ENCODE peak calls at places on chromosomes 6 and 20, in seven cellular contexts. One of them, this sample, is unnamed.

GRCh38 chr6:36378243-36378920 is 9.1 kb downstream of the ETV7 start:
- DNase-seq in RWPE2: no peak
- DNase-seq in AG10803: no peak
- DNase-seq in fibroblast of pulmonary artery: no peak
- DNase-seq in CD8-positive, alpha-beta memory T cell: no peak
- DNase-seq in spleen: no peak
- DNase-seq in A549: no peak
- DNase-seq in this sample: no peak

GRCh38 chr6:41193171-41193734 is 7.7 kb downstream of the TREML2 start:
- DNase-seq in RWPE2: no peak
- DNase-seq in AG10803: no peak
- DNase-seq in fibroblast of pulmonary artery: no peak
- DNase-seq in CD8-positive, alpha-beta memory T cell: no peak
- DNase-seq in spleen: no peak
- DNase-seq in A549: no peak
- DNase-seq in this sample: no peak

GRCh38 chr6:163706688-163707087 is 292.2 kb downstream of the QKI start:
- DNase-seq in RWPE2: no peak
- DNase-seq in AG10803: no peak
- DNase-seq in fibroblast of pulmonary artery: no peak
- DNase-seq in CD8-positive, alpha-beta memory T cell: no peak
- DNase-seq in spleen: no peak
- DNase-seq in A549: no peak
- DNase-seq in this sample: no peak

GRCh38 chr20:44231713-44232468 is 15.2 kb upstream of the GDAP1L1 start:
- DNase-seq in RWPE2: peak
- DNase-seq in AG10803: no peak
- DNase-seq in fibroblast of pulmonary artery: no peak
- DNase-seq in CD8-positive, alpha-beta memory T cell: no peak
- DNase-seq in spleen: no peak
- DNase-seq in A549: peak
- DNase-seq in this sample: no peak

GRCh38 chr6:227074-227782 is 65.1 kb upstream of the DUSP22 start:
- DNase-seq in RWPE2: no peak
- DNase-seq in AG10803: peak
- DNase-seq in fibroblast of pulmonary artery: no peak
- DNase-seq in CD8-positive, alpha-beta memory T cell: no peak
- DNase-seq in spleen: no peak
- DNase-seq in A549: no peak
- DNase-seq in this sample: peak

GRCh38 chr6:33628401-33628964 is 7.4 kb downstream of the ITPR3 start:
- DNase-seq in RWPE2: no peak
- DNase-seq in AG10803: no peak
- DNase-seq in fibroblast of pulmonary artery: no peak
- DNase-seq in CD8-positive, alpha-beta memory T cell: no peak
- DNase-seq in spleen: no peak
- DNase-seq in A549: no peak
- DNase-seq in this sample: no peak

GRCh38 chr6:133724726-133725125 is 164.2 kb upstream of the TCF21 start:
- DNase-seq in RWPE2: no peak
- DNase-seq in AG10803: peak
- DNase-seq in fibroblast of pulmonary artery: peak
- DNase-seq in CD8-positive, alpha-beta memory T cell: no peak
- DNase-seq in spleen: no peak
- DNase-seq in A549: no peak
- DNase-seq in this sample: peak

GRCh38 chr6:160837146-160837545 is 135.1 kb downstream of the PLG start:
- DNase-seq in RWPE2: no peak
- DNase-seq in AG10803: no peak
- DNase-seq in fibroblast of pulmonary artery: no peak
- DNase-seq in CD8-positive, alpha-beta memory T cell: no peak
- DNase-seq in spleen: no peak
- DNase-seq in A549: no peak
- DNase-seq in this sample: no peak

GRCh38 chr6:129679250-129679649 is 30.7 kb downstream of the ARHGAP18 start:
- DNase-seq in RWPE2: no peak
- DNase-seq in AG10803: peak
- DNase-seq in fibroblast of pulmonary artery: no peak
- DNase-seq in CD8-positive, alpha-beta memory T cell: no peak
- DNase-seq in spleen: no peak
- DNase-seq in A549: no peak
- DNase-seq in this sample: peak

GRCh38 chr6:30591008-30591407 is 19.8 kb downstream of the ABCF1 start:
- DNase-seq in RWPE2: no peak
- DNase-seq in AG10803: peak
- DNase-seq in fibroblast of pulmonary artery: peak
- DNase-seq in CD8-positive, alpha-beta memory T cell: no peak
- DNase-seq in spleen: no peak
- DNase-seq in A549: no peak
- DNase-seq in this sample: peak

GRCh38 chr6:136166815-136167214 is 83.3 kb downstream of the MTFR2 start:
- DNase-seq in RWPE2: no peak
- DNase-seq in AG10803: no peak
- DNase-seq in fibroblast of pulmonary artery: no peak
- DNase-seq in CD8-positive, alpha-beta memory T cell: no peak
- DNase-seq in spleen: no peak
- DNase-seq in A549: no peak
- DNase-seq in this sample: peak

GRCh38 chr20:40706977-40707582 is 18.0 kb upstream of the MAFB start:
- DNase-seq in RWPE2: peak
- DNase-seq in AG10803: no peak
- DNase-seq in fibroblast of pulmonary artery: no peak
- DNase-seq in CD8-positive, alpha-beta memory T cell: no peak
- DNase-seq in spleen: no peak
- DNase-seq in A549: peak
- DNase-seq in this sample: no peak

GRCh38 chr6:142871910-142872331 is 73.1 kb downstream of the HIVEP2 start:
- DNase-seq in RWPE2: no peak
- DNase-seq in AG10803: peak
- DNase-seq in fibroblast of pulmonary artery: peak
- DNase-seq in CD8-positive, alpha-beta memory T cell: peak
- DNase-seq in spleen: no peak
- DNase-seq in A549: no peak
- DNase-seq in this sample: peak

GRCh38 chr6:33392168-33392947 is 735 bp downstream of the KIFC1 start:
- DNase-seq in RWPE2: no peak
- DNase-seq in AG10803: no peak
- DNase-seq in fibroblast of pulmonary artery: no peak
- DNase-seq in CD8-positive, alpha-beta memory T cell: no peak
- DNase-seq in spleen: no peak
- DNase-seq in A549: no peak
- DNase-seq in this sample: peak

GRCh38 chr6:38612386-38612965 is 27.3 kb downstream of the BTBD9 start:
- DNase-seq in RWPE2: no peak
- DNase-seq in AG10803: peak
- DNase-seq in fibroblast of pulmonary artery: peak
- DNase-seq in CD8-positive, alpha-beta memory T cell: no peak
- DNase-seq in spleen: no peak
- DNase-seq in A549: peak
- DNase-seq in this sample: peak

GRCh38 chr6:158441639-158442308 is 118.1 kb upstream of the TMEM181 start:
- DNase-seq in RWPE2: no peak
- DNase-seq in AG10803: peak
- DNase-seq in fibroblast of pulmonary artery: peak
- DNase-seq in CD8-positive, alpha-beta memory T cell: no peak
- DNase-seq in spleen: no peak
- DNase-seq in A549: no peak
- DNase-seq in this sample: peak

GRCh38 chr6:683742-684440 is 9.0 kb downstream of the EXOC2 start:
- DNase-seq in RWPE2: no peak
- DNase-seq in AG10803: peak
- DNase-seq in fibroblast of pulmonary artery: peak
- DNase-seq in CD8-positive, alpha-beta memory T cell: no peak
- DNase-seq in spleen: no peak
- DNase-seq in A549: no peak
- DNase-seq in this sample: peak

GRCh38 chr20:20606881-20607280 is 105.6 kb downstream of the RALGAPA2 start:
- DNase-seq in RWPE2: no peak
- DNase-seq in AG10803: no peak
- DNase-seq in fibroblast of pulmonary artery: no peak
- DNase-seq in CD8-positive, alpha-beta memory T cell: no peak
- DNase-seq in spleen: no peak
- DNase-seq in A549: no peak
- DNase-seq in this sample: no peak

GRCh38 chr20:20604907-20605306 is 107.5 kb downstream of the RALGAPA2 start:
- DNase-seq in RWPE2: no peak
- DNase-seq in AG10803: no peak
- DNase-seq in fibroblast of pulmonary artery: no peak
- DNase-seq in CD8-positive, alpha-beta memory T cell: no peak
- DNase-seq in spleen: no peak
- DNase-seq in A549: no peak
- DNase-seq in this sample: no peak

GRCh38 chr20:20603339-20603990 is 109.0 kb downstream of the RALGAPA2 start:
- DNase-seq in RWPE2: peak
- DNase-seq in AG10803: no peak
- DNase-seq in fibroblast of pulmonary artery: no peak
- DNase-seq in CD8-positive, alpha-beta memory T cell: peak
- DNase-seq in spleen: peak
- DNase-seq in A549: no peak
- DNase-seq in this sample: no peak

GRCh38 chr20:20606046-20606445 is 106.4 kb downstream of the RALGAPA2 start:
- DNase-seq in RWPE2: no peak
- DNase-seq in AG10803: no peak
- DNase-seq in fibroblast of pulmonary artery: no peak
- DNase-seq in CD8-positive, alpha-beta memory T cell: no peak
- DNase-seq in spleen: no peak
- DNase-seq in A549: no peak
- DNase-seq in this sample: no peak

GRCh38 chr20:20604357-20604756 is 108.1 kb downstream of the RALGAPA2 start:
- DNase-seq in RWPE2: no peak
- DNase-seq in AG10803: no peak
- DNase-seq in fibroblast of pulmonary artery: no peak
- DNase-seq in CD8-positive, alpha-beta memory T cell: no peak
- DNase-seq in spleen: no peak
- DNase-seq in A549: no peak
- DNase-seq in this sample: no peak
- H3K4me3 ChIP-seq in RWPE2: no peak
- H3K4me3 ChIP-seq in AG10803: no peak
- H3K4me3 ChIP-seq in fibroblast of pulmonary artery: no peak
- H3K4me3 ChIP-seq in CD8-positive, alpha-beta memory T cell: no peak
- H3K4me3 ChIP-seq in spleen: no peak
- H3K4me3 ChIP-seq in A549: no peak
- H3K4me3 ChIP-seq in this sample: no peak

GRCh38 chr6:137881522-137881886 is 14.4 kb downstream of the TNFAIP3 start:
- DNase-seq in RWPE2: no peak
- DNase-seq in AG10803: no peak
- DNase-seq in fibroblast of pulmonary artery: no peak
- DNase-seq in CD8-positive, alpha-beta memory T cell: peak
- DNase-seq in spleen: no peak
- DNase-seq in A549: no peak
- DNase-seq in this sample: no peak
- H3K4me3 ChIP-seq in RWPE2: no peak
- H3K4me3 ChIP-seq in AG10803: no peak
- H3K4me3 ChIP-seq in fibroblast of pulmonary artery: no peak
- H3K4me3 ChIP-seq in CD8-positive, alpha-beta memory T cell: no peak
- H3K4me3 ChIP-seq in spleen: no peak
- H3K4me3 ChIP-seq in A549: no peak
- H3K4me3 ChIP-seq in this sample: no peak

GRCh38 chr6:104956663-104957294 is at the start of gene LIN28B:
- DNase-seq in RWPE2: no peak
- DNase-seq in AG10803: no peak
- DNase-seq in fibroblast of pulmonary artery: no peak
- DNase-seq in CD8-positive, alpha-beta memory T cell: no peak
- DNase-seq in spleen: no peak
- DNase-seq in A549: peak
- DNase-seq in this sample: no peak
- H3K4me3 ChIP-seq in RWPE2: no peak
- H3K4me3 ChIP-seq in AG10803: no peak
- H3K4me3 ChIP-seq in fibroblast of pulmonary artery: no peak
- H3K4me3 ChIP-seq in CD8-positive, alpha-beta memory T cell: no peak
- H3K4me3 ChIP-seq in spleen: no peak
- H3K4me3 ChIP-seq in A549: peak
- H3K4me3 ChIP-seq in this sample: no peak

GRCh38 chr20:63212393-63212730 is 3.6 kb downstream of the YTHDF1 start:
- DNase-seq in RWPE2: peak
- DNase-seq in AG10803: no peak
- DNase-seq in fibroblast of pulmonary artery: no peak
- DNase-seq in CD8-positive, alpha-beta memory T cell: no peak
- DNase-seq in spleen: no peak
- DNase-seq in A549: no peak
- DNase-seq in this sample: no peak
- H3K4me3 ChIP-seq in RWPE2: no peak
- H3K4me3 ChIP-seq in AG10803: no peak
- H3K4me3 ChIP-seq in fibroblast of pulmonary artery: no peak
- H3K4me3 ChIP-seq in CD8-positive, alpha-beta memory T cell: no peak
- H3K4me3 ChIP-seq in spleen: no peak
- H3K4me3 ChIP-seq in A549: no peak
- H3K4me3 ChIP-seq in this sample: no peak

GRCh38 chr20:37721751-37722150 is 27.9 kb downstream of the CTNNBL1 start:
- DNase-seq in RWPE2: no peak
- DNase-seq in AG10803: no peak
- DNase-seq in fibroblast of pulmonary artery: no peak
- DNase-seq in CD8-positive, alpha-beta memory T cell: no peak
- DNase-seq in spleen: no peak
- DNase-seq in A549: no peak
- DNase-seq in this sample: no peak
- H3K4me3 ChIP-seq in RWPE2: no peak
- H3K4me3 ChIP-seq in AG10803: no peak
- H3K4me3 ChIP-seq in fibroblast of pulmonary artery: no peak
- H3K4me3 ChIP-seq in CD8-positive, alpha-beta memory T cell: no peak
- H3K4me3 ChIP-seq in spleen: no peak
- H3K4me3 ChIP-seq in A549: no peak
- H3K4me3 ChIP-seq in this sample: no peak

GRCh38 chr6:87152528-87152950 is 2.8 kb upstream of the ZNF292 start:
- DNase-seq in RWPE2: no peak
- DNase-seq in AG10803: peak
- DNase-seq in fibroblast of pulmonary artery: peak
- DNase-seq in CD8-positive, alpha-beta memory T cell: no peak
- DNase-seq in spleen: no peak
- DNase-seq in A549: no peak
- DNase-seq in this sample: peak
- H3K4me3 ChIP-seq in RWPE2: peak
- H3K4me3 ChIP-seq in AG10803: peak
- H3K4me3 ChIP-seq in fibroblast of pulmonary artery: peak
- H3K4me3 ChIP-seq in CD8-positive, alpha-beta memory T cell: peak
- H3K4me3 ChIP-seq in spleen: peak
- H3K4me3 ChIP-seq in A549: no peak
- H3K4me3 ChIP-seq in this sample: peak

DNA sequence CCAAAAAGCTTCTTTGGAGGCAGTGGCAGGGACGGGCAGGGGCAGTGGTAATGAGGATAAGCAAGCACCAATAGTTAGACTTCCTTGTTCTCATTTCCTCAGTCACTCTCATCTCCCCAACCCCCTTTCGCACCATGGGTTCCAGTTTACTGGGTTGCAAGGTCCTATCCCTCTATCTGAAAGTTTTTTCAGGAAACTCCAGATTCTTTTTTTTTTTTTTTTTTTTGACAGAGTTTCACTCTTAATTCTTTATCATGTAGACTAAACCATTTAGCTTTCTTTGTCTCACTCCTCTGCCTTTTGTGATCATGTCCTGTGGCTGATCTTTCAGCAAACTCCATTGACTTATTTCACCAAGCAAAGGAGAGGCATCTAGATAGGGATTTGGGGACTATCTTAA is 51.4 kb upstream of the GMDS start:
- DNase-seq in RWPE2: no peak
- DNase-seq in AG10803: no peak
- DNase-seq in fibroblast of pulmonary artery: no peak
- DNase-seq in CD8-positive, alpha-beta memory T cell: no peak
- DNase-seq in spleen: no peak
- DNase-seq in A549: no peak
- DNase-seq in this sample: no peak
- H3K4me3 ChIP-seq in RWPE2: no peak
- H3K4me3 ChIP-seq in AG10803: no peak
- H3K4me3 ChIP-seq in fibroblast of pulmonary artery: no peak
- H3K4me3 ChIP-seq in CD8-positive, alpha-beta memory T cell: no peak
- H3K4me3 ChIP-seq in spleen: no peak
- H3K4me3 ChIP-seq in A549: no peak
- H3K4me3 ChIP-seq in this sample: no peak

This sample was measured in cardiac fibroblast.